ENCODE peak calls at places on chromosomes 6 and 20, in five cellular contexts. Z is tibial artery, U is fibroblast of lung, J is GM13977, E is WTC11. W is an unnamed sample.

GRCh38 chr6:100915876-100916275 is 34.7 kb upstream of the ASCC3 start:
- DNase-seq in Z (no peak), U (no peak), J (no peak), E (no peak), W (no peak)

GRCh38 chr6:163525926-163526325 is 111.4 kb downstream of the QKI start:
- DNase-seq in Z (no peak), U (no peak), J (no peak), E (no peak), W (no peak)

GRCh38 chr6:39812853-39813533 is 20.8 kb downstream of the DAAM2 start:
- DNase-seq in Z (peak), U (peak), J (no peak), E (no peak), W (peak)

GRCh38 chr6:149134531-149134933 is 183.0 kb upstream of the TAB2 start:
- DNase-seq in Z (no peak), U (peak), J (no peak), E (no peak), W (no peak)

GRCh38 chr20:35497780-35498189 is 31.7 kb downstream of the C20orf173 start:
- DNase-seq in Z (peak), U (peak), J (no peak), E (no peak), W (no peak)

GRCh38 chr6:55953384-55953783 is 78.0 kb upstream of the BMP5 start:
- DNase-seq in Z (no peak), U (peak), J (no peak), E (no peak), W (peak)

GRCh38 chr20:50303573-50304500 is 113.2 kb downstream of the CEBPB start:
- DNase-seq in Z (peak), U (peak), J (no peak), E (no peak), W (peak)

GRCh38 chr20:36833275-36834020 is 42.5 kb upstream of the TLDC2 start:
- DNase-seq in Z (no peak), U (peak), J (no peak), E (no peak), W (peak)

GRCh38 chr6:55794136-55794812 is 81.1 kb downstream of the BMP5 start:
- DNase-seq in Z (no peak), U (peak), J (no peak), E (no peak), W (no peak)

GRCh38 chr20:19336601-19337000 is 124.2 kb downstream of the SLC24A3 start:
- DNase-seq in Z (no peak), U (no peak), J (no peak), E (no peak), W (no peak)

GRCh38 chr6:161393839-161394364 is 120.0 kb upstream of the AGPAT4 start:
- DNase-seq in Z (peak), U (peak), J (peak), E (no peak), W (peak)
- TF ChIP-seq CTCF in Z (peak), U (peak), J (peak), E (no peak), W (peak)

DNA sequence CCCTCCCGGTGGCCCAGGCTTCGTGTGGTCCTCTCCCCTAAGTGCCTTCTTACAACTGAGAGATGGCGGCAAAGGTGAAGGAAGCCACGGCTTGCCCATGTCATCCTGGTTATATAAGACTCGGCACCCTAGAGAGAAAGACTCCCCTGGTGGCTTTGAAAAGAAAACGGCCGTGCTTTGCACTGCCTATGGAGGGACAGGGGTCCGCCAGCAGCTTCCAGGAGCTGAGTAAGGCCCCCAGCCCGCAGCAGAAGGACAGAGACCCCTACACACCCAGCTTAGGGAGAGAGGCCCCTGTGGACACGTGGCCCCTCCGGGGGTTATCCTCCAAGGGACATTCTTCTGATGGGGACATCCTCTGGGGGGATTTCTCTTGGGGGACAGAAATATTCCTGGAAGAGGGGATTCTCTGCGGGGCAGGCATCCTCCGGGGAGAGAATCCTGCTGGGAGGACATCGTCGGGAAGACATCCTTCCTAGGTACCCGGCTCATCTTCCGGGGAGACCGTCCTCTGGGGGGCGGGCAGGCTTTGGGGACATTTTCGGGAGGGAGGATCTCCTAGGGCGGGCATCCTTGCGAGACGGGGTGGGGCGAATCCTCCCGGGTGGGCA is 509 bp upstream of the OGFR start:
- DNase-seq in Z (no peak), U (no peak), J (no peak), E (no peak), W (no peak)
- TF ChIP-seq CTCF in Z (no peak), U (no peak), J (peak), E (no peak), W (no peak)

GRCh38 chr20:44733341-44734069 is 12.2 kb upstream of the KCNK15 start:
- DNase-seq in Z (peak), U (peak), J (peak), E (peak), W (peak)

GRCh38 chr20:44736170-44737021 is 9.3 kb upstream of the KCNK15 start:
- DNase-seq in Z (no peak), U (peak), J (no peak), E (peak), W (peak)

GRCh38 chr20:44737116-44737515 is 8.5 kb upstream of the KCNK15 start:
- DNase-seq in Z (no peak), U (no peak), J (no peak), E (no peak), W (no peak)

GRCh38 chr20:44735816-44736169 is 9.9 kb upstream of the KCNK15 start:
- DNase-seq in Z (no peak), U (no peak), J (no peak), E (no peak), W (no peak)

DNA sequence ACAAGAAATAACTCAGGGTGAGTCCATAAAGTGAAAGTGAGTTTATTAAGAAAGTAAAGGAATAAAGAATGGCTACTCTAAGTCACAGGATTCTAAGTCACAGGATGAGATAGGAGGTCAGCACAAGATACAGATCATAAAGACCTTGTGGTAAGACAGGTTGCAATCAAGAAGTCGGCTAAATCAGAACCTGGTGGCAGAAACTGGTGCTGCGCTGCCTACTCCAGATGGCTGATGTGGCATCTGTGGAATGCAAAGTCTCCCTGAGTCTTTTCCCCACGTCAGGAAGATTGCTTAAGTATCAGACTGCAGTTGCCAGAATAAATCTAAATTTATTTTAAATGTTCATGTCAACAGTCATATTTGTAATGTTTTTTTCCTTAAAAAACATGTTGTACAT is 10.7 kb upstream of the KCNK15 start:
- DNase-seq in Z (no peak), U (peak), J (no peak), E (peak), W (peak)
- TF ChIP-seq CTCF in Z (peak), U (peak), J (no peak), E (no peak), W (peak)

GRCh38 chr6:26595669-26596269 is 984 bp upstream of the ABT1 start:
- DNase-seq in Z (peak), U (peak), J (peak), E (peak), W (peak)

GRCh38 chr6:26594730-26595632 is 1.8 kb upstream of the ABT1 start:
- DNase-seq in Z (no peak), U (peak), J (no peak), E (peak), W (peak)

GRCh38 chr6:26592649-26593048 is 4.1 kb upstream of the ABT1 start:
- DNase-seq in Z (no peak), U (no peak), J (no peak), E (no peak), W (no peak)

GRCh38 chr6:26594128-26594493 is 2.6 kb upstream of the ABT1 start:
- DNase-seq in Z (no peak), U (no peak), J (no peak), E (no peak), W (no peak)

GRCh38 chr6:26593278-26594127 is 3.2 kb upstream of the ABT1 start:
- DNase-seq in Z (no peak), U (no peak), J (no peak), E (peak), W (no peak)
- TF ChIP-seq CTCF in Z (no peak), U (no peak), J (no peak), E (no peak), W (no peak)

DNA sequence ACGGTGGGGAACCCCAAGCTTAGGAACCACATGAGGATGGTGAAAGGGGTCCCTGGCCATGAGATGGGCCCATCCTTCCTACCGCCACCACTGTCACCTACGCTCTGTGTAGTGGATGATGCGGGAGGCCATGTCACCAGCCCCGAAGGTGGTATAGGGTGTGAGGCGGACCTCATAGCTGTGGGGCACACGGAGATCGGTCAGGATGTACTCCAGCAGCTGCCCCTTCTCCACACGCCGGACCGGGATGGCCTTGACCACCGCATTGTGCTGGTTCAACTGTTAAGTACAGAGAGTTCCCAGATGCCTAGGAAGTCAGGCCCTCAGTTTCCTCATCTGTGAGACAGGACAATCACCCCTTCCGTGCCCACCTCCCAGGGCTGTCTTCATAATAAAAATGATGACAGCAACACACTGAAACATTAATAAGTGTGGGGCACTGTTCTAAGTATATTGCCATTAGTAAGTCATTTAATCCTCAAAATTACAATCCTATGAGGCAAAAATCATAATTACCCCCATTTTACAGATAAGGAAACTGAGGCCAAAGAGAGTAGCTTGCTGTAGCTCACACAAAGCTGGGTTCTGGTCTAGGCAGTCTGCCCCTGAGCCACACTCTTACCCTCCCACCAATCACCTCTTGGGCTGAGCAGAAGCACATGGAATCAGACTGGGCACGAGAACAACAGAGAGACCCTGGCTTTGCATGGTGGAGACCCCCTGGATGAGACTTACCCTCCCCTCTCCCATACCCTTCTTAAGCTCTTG is 51.4 kb downstream of the MDGA1 start:
- DNase-seq in Z (no peak), U (no peak), J (no peak), E (no peak), W (no peak)
- TF ChIP-seq CTCF in Z (no peak), U (no peak), J (no peak), E (no peak), W (no peak)

DNA sequence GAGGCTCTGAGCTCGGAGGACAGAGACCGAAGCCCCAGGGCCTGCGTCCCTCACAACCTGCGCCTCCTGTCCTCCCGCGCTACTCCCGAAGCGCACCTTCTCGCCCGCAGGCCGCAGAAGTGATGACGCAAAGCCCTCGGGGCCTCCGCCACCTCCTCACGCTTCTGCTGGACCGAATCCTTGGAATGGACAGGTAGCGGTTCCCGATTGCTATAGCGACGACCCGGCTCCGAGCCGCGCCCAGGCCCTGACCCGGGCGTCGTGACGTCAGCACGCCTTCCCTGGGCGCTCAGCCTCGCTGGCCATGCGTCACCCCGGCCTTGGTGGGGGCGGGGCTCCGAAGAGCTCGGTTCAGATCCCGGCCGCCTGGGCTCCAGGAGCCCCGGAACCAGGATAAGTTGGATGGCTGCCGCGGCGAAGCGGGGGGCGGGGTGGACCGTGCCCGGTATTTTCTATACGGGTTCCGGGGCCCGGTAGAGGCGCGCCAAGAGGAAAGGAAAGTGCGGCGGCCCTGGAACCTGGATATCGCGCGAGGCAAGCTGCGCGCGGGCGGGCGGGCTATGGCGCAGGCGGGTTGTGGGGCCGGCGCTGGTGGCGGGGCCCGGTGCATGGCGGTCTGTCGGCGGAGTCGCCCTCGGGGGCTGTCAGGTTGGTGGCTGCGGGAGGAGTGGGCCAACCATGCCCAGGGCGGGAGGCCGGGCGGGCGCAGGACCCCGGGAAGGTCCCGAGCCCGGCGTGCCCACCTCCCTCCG is at the start of gene ZNF76:
- DNase-seq in Z (peak), U (peak), J (peak), E (peak), W (peak)
- TF ChIP-seq CTCF in Z (peak), U (no peak), J (peak), E (no peak), W (no peak)

GRCh38 chr6:131952886-131953509 is 1.8 kb upstream of the CCN2 start:
- DNase-seq in Z (no peak), U (no peak), J (no peak), E (peak), W (no peak)
- TF ChIP-seq CTCF in Z (no peak), U (no peak), J (no peak), E (no peak), W (no peak)

GRCh38 chr6:85321926-85322325 is 128.0 kb upstream of the NT5E start:
- DNase-seq in Z (no peak), U (no peak), J (no peak), E (peak), W (no peak)

GRCh38 chr6:85329193-85329592 is 120.7 kb upstream of the NT5E start:
- DNase-seq in Z (no peak), U (no peak), J (no peak), E (no peak), W (no peak)

GRCh38 chr6:85323435-85324040 is 126.3 kb upstream of the NT5E start:
- DNase-seq in Z (peak), U (peak), J (peak), E (peak), W (peak)
- TF ChIP-seq CTCF in Z (peak), U (peak), J (peak), E (peak), W (peak)

GRCh38 chr20:8787090-8787489 is 281.8 kb upstream of the PLCB4 start:
- DNase-seq in Z (no peak), U (no peak), J (no peak), E (no peak), W (no peak)

GRCh38 chr20:8786383-8786782 is 282.5 kb upstream of the PLCB4 start:
- DNase-seq in Z (no peak), U (no peak), J (no peak), E (no peak), W (no peak)

GRCh38 chr20:8788275-8788674 is 280.6 kb upstream of the PLCB4 start:
- DNase-seq in Z (no peak), U (no peak), J (no peak), E (no peak), W (no peak)

GRCh38 chr20:8788831-8789230 is 280.1 kb upstream of the PLCB4 start:
- DNase-seq in Z (no peak), U (no peak), J (no peak), E (no peak), W (no peak)

GRCh38 chr20:8790442-8791074 is 278.3 kb upstream of the PLCB4 start:
- DNase-seq in Z (no peak), U (peak), J (peak), E (peak), W (peak)
- TF ChIP-seq CTCF in Z (peak), U (peak), J (peak), E (peak), W (peak)

W was measured in HFFc6.